ENCODE peak calls at places on chromosomes 6 and 20, in eight cellular contexts. Y, T, N, D, Z, R, V and J are unnamed samples. For H3K4me1 and H3K36me3, the result is how much of the 10 kb centered on the place peaks cover.

GRCh38 chr6:44084231-44085014 is 42.8 kb downstream of the MRPL14 start:
- DNase-seq in Y (no peak), T (no peak), N (no peak), D (peak), Z (peak), R (no peak), V (no peak), J (peak)

GRCh38 chr6:42729731-42730130 is 7.3 kb upstream of the PRPH2 start:
- DNase-seq in Y (no peak), T (peak), N (no peak), D (no peak), Z (no peak), R (no peak), V (no peak), J (no peak)

GRCh38 chr20:62267543-62267942 is 29.2 kb downstream of the OSBPL2 start:
- DNase-seq in Y (no peak), T (no peak), N (no peak), D (no peak), Z (no peak), R (no peak), V (no peak), J (peak)

GRCh38 chr6:32943864-32944263 is 3.0 kb upstream of the HLA-DMB start:
- DNase-seq in Y (no peak), T (no peak), N (no peak), D (no peak), Z (no peak), R (no peak), V (no peak), J (no peak)

GRCh38 chr6:152221806-152222628 is 414.5 kb downstream of the ESR1 start:
- DNase-seq in Y (no peak), T (no peak), N (no peak), D (peak), Z (no peak), R (no peak), V (no peak), J (no peak)

GRCh38 chr20:35200255-35200654 is 26.2 kb upstream of the MMP24 start:
- DNase-seq in Y (no peak), T (peak), N (no peak), D (no peak), Z (no peak), R (no peak), V (no peak), J (no peak)

GRCh38 chr6:145228962-145229582 is 506.2 kb downstream of the EPM2A start:
- DNase-seq in Y (no peak), T (no peak), N (no peak), D (no peak), Z (no peak), R (no peak), V (no peak), J (no peak)

GRCh38 chr20:56247954-56248782 is at the start of gene MC3R:
- DNase-seq in Y (no peak), T (peak), N (peak), D (peak), Z (no peak), R (peak), V (peak), J (no peak)

GRCh38 chr20:1185316-1185741 is 548 bp upstream of the TMEM74B start:
- DNase-seq in Y (no peak), T (peak), N (peak), D (peak), Z (no peak), R (no peak), V (no peak), J (no peak)

GRCh38 chr6:34809914-34810882 is 18.3 kb downstream of the BLTP3A start:
- DNase-seq in Y (no peak), T (no peak), N (no peak), D (no peak), Z (no peak), R (no peak), V (no peak), J (no peak)

GRCh38 chr6:21003780-21004541 is 469.7 kb downstream of the CDKAL1 start:
- DNase-seq in Y (no peak), T (peak), N (no peak), D (no peak), Z (no peak), R (peak), V (no peak), J (no peak)

GRCh38 chr6:143740213-143740612 is 62.4 kb downstream of the PHACTR2 start:
- DNase-seq in Y (no peak), T (no peak), N (no peak), D (no peak), Z (no peak), R (no peak), V (no peak), J (no peak)

GRCh38 chr20:13865825-13866351 is 81.1 kb downstream of the NDUFAF5 start:
- DNase-seq in Y (no peak), T (peak), N (no peak), D (no peak), Z (no peak), R (no peak), V (no peak), J (no peak)

GRCh38 chr6:108117427-108118358 is 43.2 kb upstream of the OSTM1 start:
- DNase-seq in Y (peak), T (peak), N (peak), D (peak), Z (peak), R (no peak), V (no peak), J (peak)

GRCh38 chr6:140319209-140319608 is 944.8 kb upstream of the CITED2 start:
- DNase-seq in Y (no peak), T (peak), N (no peak), D (no peak), Z (no peak), R (no peak), V (no peak), J (no peak)

GRCh38 chr20:59017493-59018231 is 1.6 kb upstream of the TUBB1 start:
- DNase-seq in Y (peak), T (no peak), N (no peak), D (no peak), Z (peak), R (no peak), V (no peak), J (no peak)

GRCh38 chr6:45737331-45738056 is 278.2 kb downstream of the CLIC5 start:
- DNase-seq in Y (no peak), T (no peak), N (no peak), D (no peak), Z (no peak), R (no peak), V (no peak), J (no peak)

GRCh38 chr6:154508573-154509375 is 1.7 kb downstream of the CNKSR3 start:
- DNase-seq in Y (no peak), T (peak), N (no peak), D (no peak), Z (no peak), R (no peak), V (no peak), J (no peak)
- H3K4me1 ChIP-seq in Y (under half), T (under half), N (under half), D (under half), Z (under half), R (under half), V (under half), J (under half)

GRCh38 chr20:47282864-47283263 is 73.6 kb downstream of the ZMYND8 start:
- DNase-seq in Y (no peak), T (no peak), N (no peak), D (no peak), Z (no peak), R (no peak), V (no peak), J (no peak)

GRCh38 chr20:47278907-47279348 is 77.6 kb downstream of the ZMYND8 start:
- DNase-seq in Y (no peak), T (no peak), N (no peak), D (no peak), Z (no peak), R (no peak), V (no peak), J (no peak)

GRCh38 chr20:47280228-47280627 is 76.3 kb downstream of the ZMYND8 start:
- DNase-seq in Y (no peak), T (no peak), N (no peak), D (no peak), Z (no peak), R (no peak), V (no peak), J (no peak)

GRCh38 chr20:47281376-47281775 is 75.1 kb downstream of the ZMYND8 start:
- DNase-seq in Y (no peak), T (no peak), N (no peak), D (no peak), Z (no peak), R (no peak), V (no peak), J (no peak)

GRCh38 chr20:47280668-47281067 is 75.8 kb downstream of the ZMYND8 start:
- DNase-seq in Y (no peak), T (no peak), N (no peak), D (no peak), Z (no peak), R (no peak), V (no peak), J (no peak)
- H3K36me3 ChIP-seq in Y (under half), T (under half), N (half or more), D (under half), Z (under half), R (half or more), V (under half), J (under half)

DNA sequence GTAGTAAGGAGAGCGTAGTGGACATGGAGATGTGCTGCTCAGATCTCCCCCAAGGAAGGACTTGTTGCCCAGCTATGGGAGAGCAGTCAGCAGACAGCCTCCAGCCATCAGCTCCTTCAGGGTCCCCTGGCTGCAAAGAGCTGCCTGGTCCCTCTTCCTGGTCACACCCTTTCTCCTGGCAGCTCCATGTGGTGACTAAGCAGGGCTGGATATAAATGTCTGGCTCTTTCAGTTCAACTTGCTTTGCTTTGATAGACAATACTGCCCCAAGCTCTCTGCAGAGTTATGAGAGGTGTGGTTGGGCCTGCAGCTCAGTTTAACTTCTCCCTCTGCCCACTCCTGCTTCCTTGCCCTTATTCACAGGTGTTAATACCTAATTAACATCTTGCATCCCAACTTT is 64.1 kb upstream of the DDR1 start:
- DNase-seq in Y (peak), T (peak), N (no peak), D (no peak), Z (peak), R (no peak), V (no peak), J (peak)
- H3K4me1 ChIP-seq in Y (under half), T (under half), N (under half), D (under half), Z (under half), R (under half), V (under half), J (under half)

GRCh38 chr6:15499125-15499524 is 163.7 kb downstream of the DTNBP1 start:
- DNase-seq in Y (no peak), T (no peak), N (no peak), D (no peak), Z (no peak), R (no peak), V (no peak), J (no peak)
- H3K36me3 ChIP-seq in Y (under half), T (under half), N (half or more), D (under half), Z (under half), R (under half), V (under half), J (under half)

GRCh38 chr20:3900187-3900604 is 11.0 kb downstream of the PANK2 start:
- DNase-seq in Y (no peak), T (peak), N (no peak), D (no peak), Z (no peak), R (no peak), V (no peak), J (no peak)
- H3K4me1 ChIP-seq in Y (under half), T (half or more), N (under half), D (under half), Z (under half), R (under half), V (under half), J (under half)

GRCh38 chr6:99548706-99549105 is 19.8 kb downstream of the CCNC start:
- DNase-seq in Y (no peak), T (no peak), N (no peak), D (no peak), Z (no peak), R (no peak), V (no peak), J (no peak)

GRCh38 chr6:99547526-99547925 is 20.9 kb downstream of the CCNC start:
- DNase-seq in Y (no peak), T (no peak), N (no peak), D (no peak), Z (no peak), R (no peak), V (no peak), J (no peak)

GRCh38 chr6:99545442-99545841 is 23.0 kb downstream of the CCNC start:
- DNase-seq in Y (no peak), T (no peak), N (no peak), D (no peak), Z (no peak), R (no peak), V (no peak), J (no peak)

GRCh38 chr6:99543968-99544367 is 24.5 kb downstream of the CCNC start:
- DNase-seq in Y (no peak), T (peak), N (no peak), D (no peak), Z (no peak), R (no peak), V (no peak), J (no peak)
- H3K36me3 ChIP-seq in Y (under half), T (half or more), N (half or more), D (under half), Z (under half), R (under half), V (under half), J (half or more)